ENCODE peak calls at places on chromosomes 7 and 10, in seven cellular contexts. F, C, V, Y, H, X and T are unnamed samples.

GRCh38 chr7:27098493-27099223 is 2.9 kb upstream of the HOXA1 start:
- DNase-seq in F (no peak), C (no peak), V (no peak), Y (no peak), H (peak), X (no peak), T (no peak)

GRCh38 chr10:83957168-83957750 is 182.1 kb upstream of the GHITM start:
- DNase-seq in F (no peak), C (no peak), V (no peak), Y (no peak), H (no peak), X (no peak), T (no peak)

GRCh38 chr7:67438174-67438837 is 441.7 kb downstream of the TYW1 start:
- DNase-seq in F (no peak), C (no peak), V (no peak), Y (no peak), H (no peak), X (no peak), T (no peak)

GRCh38 chr10:73768881-73769280 is 13.0 kb upstream of the CHCHD1 start:
- DNase-seq in F (no peak), C (no peak), V (no peak), Y (no peak), H (no peak), X (no peak), T (no peak)

GRCh38 chr7:149598721-149599308 is 101.2 kb upstream of the ZNF746 start:
- DNase-seq in F (peak), C (no peak), V (peak), Y (no peak), H (peak), X (no peak), T (no peak)

GRCh38 chr7:26348987-26349809 is 57.5 kb downstream of the SNX10 start:
- DNase-seq in F (no peak), C (no peak), V (no peak), Y (no peak), H (no peak), X (no peak), T (no peak)

GRCh38 chr7:2510909-2511768 is 8.4 kb upstream of the LFNG start:
- DNase-seq in F (peak), C (no peak), V (no peak), Y (no peak), H (no peak), X (peak), T (no peak)

GRCh38 chr7:157412021-157412443 is 75.2 kb downstream of the DNAJB6 start:
- DNase-seq in F (no peak), C (no peak), V (no peak), Y (no peak), H (peak), X (no peak), T (no peak)

GRCh38 chr10:43322321-43322720 is 49.1 kb upstream of the FXYD4 start:
- DNase-seq in F (no peak), C (no peak), V (no peak), Y (no peak), H (no peak), X (peak), T (no peak)

GRCh38 chr10:126956712-126957108 is 51.5 kb downstream of the DOCK1 start:
- DNase-seq in F (no peak), C (no peak), V (no peak), Y (no peak), H (no peak), X (no peak), T (no peak)

GRCh38 chr7:15113752-15114151 is 211.2 kb upstream of the DGKB start:
- DNase-seq in F (no peak), C (no peak), V (no peak), Y (no peak), H (no peak), X (no peak), T (no peak)

GRCh38 chr10:68153473-68154210 is 44.4 kb downstream of the MYPN start:
- DNase-seq in F (no peak), C (no peak), V (peak), Y (no peak), H (peak), X (no peak), T (peak)

GRCh38 chr10:70984986-70985719 is 96.8 kb upstream of the PCBD1 start:
- DNase-seq in F (no peak), C (no peak), V (no peak), Y (no peak), H (no peak), X (no peak), T (no peak)

GRCh38 chr10:72016608-72017310 is 52.6 kb downstream of the CHST3 start:
- DNase-seq in F (no peak), C (peak), V (no peak), Y (no peak), H (no peak), X (no peak), T (no peak)

GRCh38 chr10:44724415-44725174 is 186.5 kb upstream of the TMEM72 start:
- DNase-seq in F (no peak), C (no peak), V (no peak), Y (no peak), H (peak), X (no peak), T (no peak)

GRCh38 chr10:103139803-103140202 is 53.3 kb downstream of the NT5C2 start:
- DNase-seq in F (no peak), C (no peak), V (no peak), Y (no peak), H (no peak), X (no peak), T (no peak)

GRCh38 chr7:68162712-68163111 is 1166.1 kb downstream of the TYW1 start:
- DNase-seq in F (no peak), C (no peak), V (no peak), Y (no peak), H (no peak), X (no peak), T (no peak)

GRCh38 chr10:98030991-98031431 is 590 bp upstream of the CRTAC1 start:
- DNase-seq in F (peak), C (no peak), V (no peak), Y (no peak), H (no peak), X (peak), T (no peak)

GRCh38 chr7:149287622-149288021 is 25.6 kb downstream of the ZNF783 start:
- DNase-seq in F (no peak), C (no peak), V (no peak), Y (no peak), H (no peak), X (no peak), T (no peak)

GRCh38 chr10:94027197-94027596 is 33.5 kb downstream of the PLCE1 start:
- DNase-seq in F (no peak), C (no peak), V (no peak), Y (no peak), H (peak), X (no peak), T (no peak)

GRCh38 chr7:107150375-107151073 is 18.3 kb upstream of the HBP1 start:
- DNase-seq in F (peak), C (peak), V (peak), Y (no peak), H (peak), X (peak), T (no peak)

GRCh38 chr10:62517252-62517651 is 143.1 kb downstream of the ZNF365 start:
- DNase-seq in F (no peak), C (no peak), V (no peak), Y (no peak), H (no peak), X (no peak), T (no peak)

GRCh38 chr7:153380636-153381035 is 621.1 kb downstream of the ACTR3B start:
- DNase-seq in F (no peak), C (no peak), V (no peak), Y (no peak), H (no peak), X (no peak), T (no peak)

GRCh38 chr10:48740023-48740707 is 55.5 kb downstream of the WDFY4 start:
- DNase-seq in F (no peak), C (no peak), V (no peak), Y (no peak), H (no peak), X (no peak), T (no peak)

GRCh38 chr10:113445736-113446135 is 107.1 kb upstream of the HABP2 start:
- DNase-seq in F (no peak), C (no peak), V (no peak), Y (no peak), H (no peak), X (no peak), T (no peak)

GRCh38 chr10:85513450-85513849 is 853.1 kb downstream of the GRID1 start:
- DNase-seq in F (no peak), C (no peak), V (no peak), Y (no peak), H (no peak), X (no peak), T (no peak)
- H3K4me3 ChIP-seq in F (no peak), C (no peak), V (no peak), Y (no peak), H (no peak), X (no peak), T (no peak)

GRCh38 chr10:119541459-119542356 is 811 bp downstream of the RGS10 start:
- DNase-seq in F (no peak), C (no peak), V (no peak), Y (peak), H (no peak), X (no peak), T (no peak)

GRCh38 chr10:119543814-119544642 is 1.5 kb upstream of the RGS10 start:
- DNase-seq in F (peak), C (no peak), V (no peak), Y (no peak), H (no peak), X (no peak), T (no peak)

GRCh38 chr10:119542990-119543813 is 683 bp upstream of the RGS10 start:
- DNase-seq in F (peak), C (no peak), V (no peak), Y (peak), H (peak), X (peak), T (no peak)

GRCh38 chr10:119541046-119541445 is 1.5 kb downstream of the RGS10 start:
- DNase-seq in F (no peak), C (no peak), V (no peak), Y (no peak), H (peak), X (no peak), T (no peak)

GRCh38 chr10:119542357-119542989 is at the start of gene RGS10:
- DNase-seq in F (peak), C (peak), V (peak), Y (peak), H (peak), X (peak), T (no peak)
- H3K27ac ChIP-seq in F (peak), C (peak), V (peak), Y (peak), H (peak), X (no peak), T (peak)

GRCh38 chr10:21479553-21480315 is 45.7 kb downstream of the SKIDA1 start:
- DNase-seq in F (no peak), C (no peak), V (no peak), Y (no peak), H (no peak), X (no peak), T (no peak)

GRCh38 chr10:21473541-21473940 is 51.9 kb downstream of the SKIDA1 start:
- DNase-seq in F (no peak), C (no peak), V (no peak), Y (no peak), H (no peak), X (no peak), T (no peak)

GRCh38 chr10:21473135-21473534 is 52.3 kb downstream of the SKIDA1 start:
- DNase-seq in F (no peak), C (no peak), V (no peak), Y (no peak), H (no peak), X (no peak), T (no peak)

GRCh38 chr10:21475393-21475792 is 50.1 kb downstream of the SKIDA1 start:
- DNase-seq in F (no peak), C (no peak), V (no peak), Y (no peak), H (no peak), X (no peak), T (no peak)
- H3K4me3 ChIP-seq in F (no peak), C (no peak), V (no peak), Y (no peak), H (no peak), X (no peak), T (no peak)

GRCh38 chr10:133141963-133142350 is 18.1 kb upstream of the KNDC1 start:
- DNase-seq in F (no peak), C (no peak), V (no peak), Y (peak), H (no peak), X (no peak), T (no peak)
- H3K27ac ChIP-seq in F (no peak), C (no peak), V (no peak), Y (no peak), H (no peak), X (no peak), T (no peak)

GRCh38 chr7:143363011-143363937 is 761 bp upstream of the FAM131B start:
- DNase-seq in F (no peak), C (no peak), V (no peak), Y (no peak), H (no peak), X (no peak), T (no peak)
- H3K4me3 ChIP-seq in F (peak), C (peak), V (no peak), Y (peak), H (peak), X (peak), T (peak)

GRCh38 chr7:94276797-94277196 is 117.9 kb upstream of the COL1A2 start:
- DNase-seq in F (peak), C (no peak), V (no peak), Y (no peak), H (peak), X (no peak), T (no peak)
- H3K27ac ChIP-seq in F (no peak), C (no peak), V (no peak), Y (no peak), H (no peak), X (no peak), T (no peak)